ENCODE peak calls at places on chromosome 17, in seven cellular contexts. One of them, this sample, is unnamed.

GRCh38 chr17:13204607-13205237 is 186.9 kb upstream of the ELAC2 start:
- DNase-seq in GM12878: no peak
- DNase-seq in cardiac fibroblast: no peak
- DNase-seq in tibial artery: no peak
- DNase-seq in AG09319: no peak
- DNase-seq in osteocyte: no peak
- DNase-seq in AG09309: no peak
- DNase-seq in this sample: no peak

GRCh38 chr17:51052235-51052634 is 68.4 kb downstream of the SPAG9 start:
- DNase-seq in GM12878: no peak
- DNase-seq in cardiac fibroblast: no peak
- DNase-seq in tibial artery: no peak
- DNase-seq in AG09319: no peak
- DNase-seq in osteocyte: no peak
- DNase-seq in AG09309: no peak
- DNase-seq in this sample: no peak

GRCh38 chr17:32558328-32558955 is 71.6 kb downstream of the CDK5R1 start:
- DNase-seq in GM12878: peak
- DNase-seq in cardiac fibroblast: no peak
- DNase-seq in tibial artery: no peak
- DNase-seq in AG09319: no peak
- DNase-seq in osteocyte: no peak
- DNase-seq in AG09309: no peak
- DNase-seq in this sample: no peak

GRCh38 chr17:58528443-58528842 is 14.0 kb upstream of the MTMR4 start:
- DNase-seq in GM12878: no peak
- DNase-seq in cardiac fibroblast: no peak
- DNase-seq in tibial artery: no peak
- DNase-seq in AG09319: no peak
- DNase-seq in osteocyte: no peak
- DNase-seq in AG09309: no peak
- DNase-seq in this sample: no peak

GRCh38 chr17:4161179-4161559 is 18.2 kb downstream of the CYB5D2 start:
- DNase-seq in GM12878: no peak
- DNase-seq in cardiac fibroblast: peak
- DNase-seq in tibial artery: no peak
- DNase-seq in AG09319: peak
- DNase-seq in osteocyte: no peak
- DNase-seq in AG09309: peak
- DNase-seq in this sample: no peak

GRCh38 chr17:74937064-74938051 is 1.7 kb downstream of the OTOP3 start:
- DNase-seq in GM12878: no peak
- DNase-seq in cardiac fibroblast: no peak
- DNase-seq in tibial artery: no peak
- DNase-seq in AG09319: no peak
- DNase-seq in osteocyte: no peak
- DNase-seq in AG09309: no peak
- DNase-seq in this sample: no peak

GRCh38 chr17:75707096-75707720 is 14.1 kb upstream of the ITGB4 start:
- DNase-seq in GM12878: no peak
- DNase-seq in cardiac fibroblast: peak
- DNase-seq in tibial artery: peak
- DNase-seq in AG09319: no peak
- DNase-seq in osteocyte: no peak
- DNase-seq in AG09309: no peak
- DNase-seq in this sample: no peak

GRCh38 chr17:19753049-19753444 is 4.9 kb upstream of the ALDH3A1 start:
- DNase-seq in GM12878: no peak
- DNase-seq in cardiac fibroblast: peak
- DNase-seq in tibial artery: peak
- DNase-seq in AG09319: peak
- DNase-seq in osteocyte: peak
- DNase-seq in AG09309: peak
- DNase-seq in this sample: peak

GRCh38 chr17:2904135-2904534 is 107.9 kb downstream of the RAP1GAP2 start:
- DNase-seq in GM12878: no peak
- DNase-seq in cardiac fibroblast: peak
- DNase-seq in tibial artery: no peak
- DNase-seq in AG09319: no peak
- DNase-seq in osteocyte: no peak
- DNase-seq in AG09309: no peak
- DNase-seq in this sample: no peak

GRCh38 chr17:17591408-17592265 is at the start of gene PEMT:
- DNase-seq in GM12878: peak
- DNase-seq in cardiac fibroblast: peak
- DNase-seq in tibial artery: peak
- DNase-seq in AG09319: peak
- DNase-seq in osteocyte: peak
- DNase-seq in AG09309: peak
- DNase-seq in this sample: peak

GRCh38 chr17:77208217-77208808 is 67.5 kb downstream of the SEC14L1 start:
- DNase-seq in GM12878: no peak
- DNase-seq in cardiac fibroblast: peak
- DNase-seq in tibial artery: peak
- DNase-seq in AG09319: peak
- DNase-seq in osteocyte: no peak
- DNase-seq in AG09309: peak
- DNase-seq in this sample: no peak

GRCh38 chr17:61285483-61286320 is 113.9 kb upstream of the TBX2 start:
- DNase-seq in GM12878: no peak
- DNase-seq in cardiac fibroblast: peak
- DNase-seq in tibial artery: no peak
- DNase-seq in AG09319: no peak
- DNase-seq in osteocyte: no peak
- DNase-seq in AG09309: peak
- DNase-seq in this sample: no peak

GRCh38 chr17:55420067-55420775 is 1.4 kb downstream of the MMD start:
- DNase-seq in GM12878: no peak
- DNase-seq in cardiac fibroblast: no peak
- DNase-seq in tibial artery: no peak
- DNase-seq in AG09319: no peak
- DNase-seq in osteocyte: no peak
- DNase-seq in AG09309: no peak
- DNase-seq in this sample: no peak

GRCh38 chr17:43613911-43614310 is 47.8 kb downstream of the MEOX1 start:
- DNase-seq in GM12878: no peak
- DNase-seq in cardiac fibroblast: no peak
- DNase-seq in tibial artery: peak
- DNase-seq in AG09319: no peak
- DNase-seq in osteocyte: no peak
- DNase-seq in AG09309: no peak
- DNase-seq in this sample: no peak

GRCh38 chr17:42474270-42474669 is 15.6 kb downstream of the ATP6V0A1 start:
- DNase-seq in GM12878: no peak
- DNase-seq in cardiac fibroblast: no peak
- DNase-seq in tibial artery: no peak
- DNase-seq in AG09319: no peak
- DNase-seq in osteocyte: no peak
- DNase-seq in AG09309: no peak
- DNase-seq in this sample: no peak

DNA sequence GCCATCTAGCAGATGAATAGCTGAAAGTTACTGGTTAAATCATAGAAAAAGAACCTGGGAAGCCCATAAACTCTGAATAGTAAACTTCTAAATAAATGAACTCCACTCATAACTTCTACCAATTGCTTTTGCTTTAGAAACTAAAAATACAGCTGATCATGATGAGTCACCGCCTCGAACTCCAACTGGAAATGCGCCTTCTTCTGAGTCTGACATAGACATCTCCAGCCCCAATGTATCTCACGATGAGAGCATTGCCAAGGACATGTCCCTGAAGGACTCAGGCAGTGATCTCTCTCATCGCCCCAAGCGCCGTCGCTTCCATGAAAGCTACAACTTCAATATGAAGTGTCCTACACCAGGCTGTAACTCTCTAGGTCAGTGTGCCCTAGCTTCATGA is 9.7 kb downstream of the KAT7 start:
- DNase-seq in GM12878: no peak
- DNase-seq in cardiac fibroblast: peak
- DNase-seq in tibial artery: no peak
- DNase-seq in AG09319: no peak
- DNase-seq in osteocyte: no peak
- DNase-seq in AG09309: no peak
- DNase-seq in this sample: no peak
- TF ChIP-seq CTCF in GM12878: no peak
- TF ChIP-seq CTCF in cardiac fibroblast: no peak
- TF ChIP-seq CTCF in tibial artery: no peak
- TF ChIP-seq CTCF in AG09319: no peak
- TF ChIP-seq CTCF in osteocyte: no peak
- TF ChIP-seq CTCF in AG09309: no peak
- TF ChIP-seq CTCF in this sample: no peak

GRCh38 chr17:16199093-16199492 is 16.2 kb downstream of the NCOR1 start:
- DNase-seq in GM12878: no peak
- DNase-seq in cardiac fibroblast: peak
- DNase-seq in tibial artery: no peak
- DNase-seq in AG09319: no peak
- DNase-seq in osteocyte: no peak
- DNase-seq in AG09309: no peak
- DNase-seq in this sample: no peak
- TF ChIP-seq CTCF in GM12878: no peak
- TF ChIP-seq CTCF in cardiac fibroblast: no peak
- TF ChIP-seq CTCF in tibial artery: no peak
- TF ChIP-seq CTCF in AG09319: no peak
- TF ChIP-seq CTCF in osteocyte: no peak
- TF ChIP-seq CTCF in AG09309: no peak
- TF ChIP-seq CTCF in this sample: no peak

GRCh38 chr17:59746849-59747445 is 39.5 kb downstream of the VMP1 start:
- DNase-seq in GM12878: no peak
- DNase-seq in cardiac fibroblast: peak
- DNase-seq in tibial artery: no peak
- DNase-seq in AG09319: no peak
- DNase-seq in osteocyte: no peak
- DNase-seq in AG09309: no peak
- DNase-seq in this sample: no peak
- TF ChIP-seq CTCF in GM12878: peak
- TF ChIP-seq CTCF in cardiac fibroblast: peak
- TF ChIP-seq CTCF in tibial artery: peak
- TF ChIP-seq CTCF in AG09319: peak
- TF ChIP-seq CTCF in osteocyte: peak
- TF ChIP-seq CTCF in AG09309: peak
- TF ChIP-seq CTCF in this sample: no peak

GRCh38 chr17:27512511-27513346 is 56.5 kb downstream of the KSR1 start:
- DNase-seq in GM12878: no peak
- DNase-seq in cardiac fibroblast: no peak
- DNase-seq in tibial artery: no peak
- DNase-seq in AG09319: no peak
- DNase-seq in osteocyte: no peak
- DNase-seq in AG09309: no peak
- DNase-seq in this sample: no peak
- TF ChIP-seq CTCF in GM12878: no peak
- TF ChIP-seq CTCF in cardiac fibroblast: no peak
- TF ChIP-seq CTCF in tibial artery: no peak
- TF ChIP-seq CTCF in AG09319: no peak
- TF ChIP-seq CTCF in osteocyte: no peak
- TF ChIP-seq CTCF in AG09309: no peak
- TF ChIP-seq CTCF in this sample: no peak

DNA sequence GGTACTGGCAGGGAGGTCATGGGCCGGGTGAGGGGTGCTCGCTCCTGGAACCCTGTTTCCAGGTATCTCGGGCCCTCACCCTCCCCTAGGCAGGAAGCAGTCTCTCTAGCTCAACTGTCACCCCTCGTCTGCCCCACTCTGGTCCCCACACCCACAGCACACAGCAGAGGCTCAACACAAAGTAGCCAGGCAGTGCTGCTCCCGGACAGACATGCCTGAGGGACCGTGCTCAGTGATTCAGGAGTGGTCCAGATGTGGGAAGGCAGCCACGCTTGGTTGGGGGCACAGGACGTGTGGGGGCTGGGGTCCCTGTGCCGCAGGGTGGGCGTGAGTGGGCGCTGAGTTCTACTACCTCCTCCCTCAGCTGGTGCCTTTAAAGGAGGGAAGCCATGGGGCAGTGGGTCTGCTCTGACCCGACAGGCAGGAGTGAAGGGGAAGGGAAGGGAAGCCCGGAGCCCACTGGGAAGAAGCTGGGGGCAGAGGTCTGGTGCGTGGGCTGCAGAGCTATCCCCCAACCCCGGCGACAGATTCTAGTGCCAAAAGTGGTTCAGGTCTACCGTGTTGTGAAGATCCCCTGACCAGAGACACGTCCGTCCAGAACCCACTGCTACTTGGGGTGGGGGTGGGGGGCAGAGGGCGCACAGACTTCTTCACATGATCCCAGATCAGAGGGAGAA is 11.8 kb downstream of the SLC16A3 start:
- DNase-seq in GM12878: no peak
- DNase-seq in cardiac fibroblast: no peak
- DNase-seq in tibial artery: no peak
- DNase-seq in AG09319: no peak
- DNase-seq in osteocyte: no peak
- DNase-seq in AG09309: no peak
- DNase-seq in this sample: no peak
- TF ChIP-seq CTCF in GM12878: no peak
- TF ChIP-seq CTCF in cardiac fibroblast: no peak
- TF ChIP-seq CTCF in tibial artery: no peak
- TF ChIP-seq CTCF in AG09319: no peak
- TF ChIP-seq CTCF in osteocyte: no peak
- TF ChIP-seq CTCF in AG09309: no peak
- TF ChIP-seq CTCF in this sample: no peak